ENCODE peak calls at places on chromosomes 12 and 14, in nine cellular contexts. One of them, this sample, is unnamed. For H3K9me3, the result is how much of the 10 kb centered on the place peaks cover.

GRCh38 chr14:68214431-68214830 is 394.9 kb downstream of the RAD51B start:
- DNase-seq in left ventricle myocardium inferior: no peak
- DNase-seq in small intestine: no peak
- DNase-seq in neural progenitor cell: no peak
- DNase-seq in heart right ventricle: no peak
- DNase-seq in A549: no peak
- DNase-seq in astrocyte: no peak
- DNase-seq in heart left ventricle: no peak
- DNase-seq in tibial artery: no peak
- DNase-seq in this sample: no peak

GRCh38 chr12:91890742-91891141 is 254.9 kb downstream of the BTG1 start:
- DNase-seq in left ventricle myocardium inferior: no peak
- DNase-seq in small intestine: no peak
- DNase-seq in neural progenitor cell: no peak
- DNase-seq in heart right ventricle: no peak
- DNase-seq in A549: no peak
- DNase-seq in astrocyte: no peak
- DNase-seq in heart left ventricle: no peak
- DNase-seq in tibial artery: no peak
- DNase-seq in this sample: no peak

GRCh38 chr12:87661770-87662402 is 367.3 kb downstream of the C12orf50 start:
- DNase-seq in left ventricle myocardium inferior: no peak
- DNase-seq in small intestine: peak
- DNase-seq in neural progenitor cell: no peak
- DNase-seq in heart right ventricle: no peak
- DNase-seq in A549: no peak
- DNase-seq in astrocyte: no peak
- DNase-seq in heart left ventricle: no peak
- DNase-seq in tibial artery: no peak
- DNase-seq in this sample: no peak

GRCh38 chr14:51283402-51283825 is 43.4 kb downstream of the TMX1 start:
- DNase-seq in left ventricle myocardium inferior: no peak
- DNase-seq in small intestine: peak
- DNase-seq in neural progenitor cell: peak
- DNase-seq in heart right ventricle: no peak
- DNase-seq in A549: peak
- DNase-seq in astrocyte: peak
- DNase-seq in heart left ventricle: no peak
- DNase-seq in tibial artery: no peak
- DNase-seq in this sample: no peak

GRCh38 chr14:74737753-74738325 is 24.9 kb downstream of the FCF1 start:
- DNase-seq in left ventricle myocardium inferior: no peak
- DNase-seq in small intestine: no peak
- DNase-seq in neural progenitor cell: no peak
- DNase-seq in heart right ventricle: no peak
- DNase-seq in A549: no peak
- DNase-seq in astrocyte: peak
- DNase-seq in heart left ventricle: no peak
- DNase-seq in tibial artery: no peak
- DNase-seq in this sample: no peak

GRCh38 chr14:99721792-99722516 is 37.9 kb downstream of the CYP46A1 start:
- DNase-seq in left ventricle myocardium inferior: no peak
- DNase-seq in small intestine: no peak
- DNase-seq in neural progenitor cell: no peak
- DNase-seq in heart right ventricle: no peak
- DNase-seq in A549: no peak
- DNase-seq in astrocyte: no peak
- DNase-seq in heart left ventricle: peak
- DNase-seq in tibial artery: peak
- DNase-seq in this sample: no peak

GRCh38 chr12:85441740-85442139 is 161.7 kb downstream of the ALX1 start:
- DNase-seq in left ventricle myocardium inferior: no peak
- DNase-seq in small intestine: peak
- DNase-seq in neural progenitor cell: peak
- DNase-seq in heart right ventricle: no peak
- DNase-seq in A549: peak
- DNase-seq in astrocyte: no peak
- DNase-seq in heart left ventricle: no peak
- DNase-seq in tibial artery: no peak
- DNase-seq in this sample: no peak

GRCh38 chr12:82608706-82609105 is 78.0 kb upstream of the TMTC2 start:
- DNase-seq in left ventricle myocardium inferior: no peak
- DNase-seq in small intestine: no peak
- DNase-seq in neural progenitor cell: no peak
- DNase-seq in heart right ventricle: no peak
- DNase-seq in A549: no peak
- DNase-seq in astrocyte: peak
- DNase-seq in heart left ventricle: no peak
- DNase-seq in tibial artery: no peak
- DNase-seq in this sample: no peak

GRCh38 chr12:116143883-116144266 is 133.6 kb downstream of the MED13L start:
- DNase-seq in left ventricle myocardium inferior: no peak
- DNase-seq in small intestine: no peak
- DNase-seq in neural progenitor cell: peak
- DNase-seq in heart right ventricle: no peak
- DNase-seq in A549: no peak
- DNase-seq in astrocyte: peak
- DNase-seq in heart left ventricle: no peak
- DNase-seq in tibial artery: no peak
- DNase-seq in this sample: no peak

GRCh38 chr14:102525213-102526143 is 15.9 kb upstream of the ANKRD9 start:
- DNase-seq in left ventricle myocardium inferior: no peak
- DNase-seq in small intestine: peak
- DNase-seq in neural progenitor cell: no peak
- DNase-seq in heart right ventricle: no peak
- DNase-seq in A549: no peak
- DNase-seq in astrocyte: peak
- DNase-seq in heart left ventricle: no peak
- DNase-seq in tibial artery: no peak
- DNase-seq in this sample: peak

GRCh38 chr12:117151195-117152031 is 38.9 kb downstream of the FBXO21 start:
- DNase-seq in left ventricle myocardium inferior: peak
- DNase-seq in small intestine: peak
- DNase-seq in neural progenitor cell: peak
- DNase-seq in heart right ventricle: peak
- DNase-seq in A549: peak
- DNase-seq in astrocyte: no peak
- DNase-seq in heart left ventricle: peak
- DNase-seq in tibial artery: peak
- DNase-seq in this sample: peak

GRCh38 chr12:52166672-52167071 is 25.1 kb downstream of the KRT80 start:
- DNase-seq in left ventricle myocardium inferior: no peak
- DNase-seq in small intestine: no peak
- DNase-seq in neural progenitor cell: no peak
- DNase-seq in heart right ventricle: no peak
- DNase-seq in A549: no peak
- DNase-seq in astrocyte: no peak
- DNase-seq in heart left ventricle: no peak
- DNase-seq in tibial artery: no peak
- DNase-seq in this sample: no peak

GRCh38 chr14:71931492-71932228 is 569 bp upstream of the RGS6 start:
- DNase-seq in left ventricle myocardium inferior: peak
- DNase-seq in small intestine: no peak
- DNase-seq in neural progenitor cell: peak
- DNase-seq in heart right ventricle: peak
- DNase-seq in A549: no peak
- DNase-seq in astrocyte: no peak
- DNase-seq in heart left ventricle: peak
- DNase-seq in tibial artery: no peak
- DNase-seq in this sample: peak

GRCh38 chr12:3120701-3121100 is 43.5 kb downstream of the TSPAN9 start:
- DNase-seq in left ventricle myocardium inferior: no peak
- DNase-seq in small intestine: no peak
- DNase-seq in neural progenitor cell: no peak
- DNase-seq in heart right ventricle: no peak
- DNase-seq in A549: no peak
- DNase-seq in astrocyte: no peak
- DNase-seq in heart left ventricle: no peak
- DNase-seq in tibial artery: no peak
- DNase-seq in this sample: no peak

GRCh38 chr12:3119745-3120660 is 42.8 kb downstream of the TSPAN9 start:
- DNase-seq in left ventricle myocardium inferior: peak
- DNase-seq in small intestine: no peak
- DNase-seq in neural progenitor cell: no peak
- DNase-seq in heart right ventricle: peak
- DNase-seq in A549: no peak
- DNase-seq in astrocyte: peak
- DNase-seq in heart left ventricle: peak
- DNase-seq in tibial artery: peak
- DNase-seq in this sample: peak

GRCh38 chr12:3117144-3117581 is 40.0 kb downstream of the TSPAN9 start:
- DNase-seq in left ventricle myocardium inferior: no peak
- DNase-seq in small intestine: no peak
- DNase-seq in neural progenitor cell: no peak
- DNase-seq in heart right ventricle: no peak
- DNase-seq in A549: no peak
- DNase-seq in astrocyte: peak
- DNase-seq in heart left ventricle: no peak
- DNase-seq in tibial artery: no peak
- DNase-seq in this sample: no peak

GRCh38 chr12:3117628-3118027 is 40.4 kb downstream of the TSPAN9 start:
- DNase-seq in left ventricle myocardium inferior: no peak
- DNase-seq in small intestine: no peak
- DNase-seq in neural progenitor cell: no peak
- DNase-seq in heart right ventricle: no peak
- DNase-seq in A549: no peak
- DNase-seq in astrocyte: peak
- DNase-seq in heart left ventricle: no peak
- DNase-seq in tibial artery: no peak
- DNase-seq in this sample: no peak

DNA sequence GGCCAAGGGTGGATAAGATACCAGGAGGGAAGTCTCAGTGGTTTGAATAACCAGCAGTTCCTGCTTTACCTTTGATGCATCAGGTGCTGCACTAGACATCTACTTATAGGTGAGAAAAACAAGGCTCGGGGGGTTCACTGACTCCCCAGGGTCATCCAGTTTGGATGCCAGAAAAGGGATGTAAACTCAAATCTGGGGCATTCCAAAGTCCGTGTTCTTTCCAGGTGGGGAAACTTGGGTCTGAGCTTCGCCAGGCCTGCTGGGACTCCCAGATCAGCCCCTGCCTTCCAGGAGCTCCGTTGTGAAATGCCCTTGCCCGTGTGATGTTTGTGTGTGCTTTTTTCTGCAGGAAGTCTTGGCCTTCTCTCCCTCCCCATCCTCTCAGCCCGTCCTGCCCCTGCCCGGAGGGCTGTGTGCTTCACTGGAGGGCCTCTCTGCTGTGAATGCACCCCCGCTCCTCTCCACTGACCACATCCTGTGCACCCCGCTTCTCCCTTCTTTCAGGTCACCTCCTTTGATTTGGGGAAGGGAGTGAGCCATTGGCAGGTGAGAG is 42.1 kb downstream of the TSPAN9 start:
- DNase-seq in left ventricle myocardium inferior: no peak
- DNase-seq in small intestine: no peak
- DNase-seq in neural progenitor cell: no peak
- DNase-seq in heart right ventricle: no peak
- DNase-seq in A549: no peak
- DNase-seq in astrocyte: no peak
- DNase-seq in heart left ventricle: no peak
- DNase-seq in tibial artery: no peak
- DNase-seq in this sample: peak
- H3K27ac ChIP-seq in left ventricle myocardium inferior: peak
- H3K27ac ChIP-seq in small intestine: no peak
- H3K27ac ChIP-seq in neural progenitor cell: no peak
- H3K27ac ChIP-seq in heart right ventricle: peak
- H3K27ac ChIP-seq in A549: no peak
- H3K27ac ChIP-seq in astrocyte: peak
- H3K27ac ChIP-seq in heart left ventricle: peak
- H3K27ac ChIP-seq in tibial artery: peak
- H3K27ac ChIP-seq in this sample: peak

GRCh38 chr14:104222396-104223036 is 84.1 kb downstream of the KIF26A start:
- DNase-seq in left ventricle myocardium inferior: no peak
- DNase-seq in small intestine: no peak
- DNase-seq in neural progenitor cell: no peak
- DNase-seq in heart right ventricle: no peak
- DNase-seq in A549: no peak
- DNase-seq in astrocyte: no peak
- DNase-seq in heart left ventricle: no peak
- DNase-seq in tibial artery: no peak
- DNase-seq in this sample: no peak

GRCh38 chr14:104224516-104225281 is 86.3 kb downstream of the KIF26A start:
- DNase-seq in left ventricle myocardium inferior: no peak
- DNase-seq in small intestine: peak
- DNase-seq in neural progenitor cell: peak
- DNase-seq in heart right ventricle: peak
- DNase-seq in A549: peak
- DNase-seq in astrocyte: no peak
- DNase-seq in heart left ventricle: no peak
- DNase-seq in tibial artery: no peak
- DNase-seq in this sample: no peak

GRCh38 chr14:104221636-104222375 is 83.4 kb downstream of the KIF26A start:
- DNase-seq in left ventricle myocardium inferior: no peak
- DNase-seq in small intestine: no peak
- DNase-seq in neural progenitor cell: no peak
- DNase-seq in heart right ventricle: no peak
- DNase-seq in A549: no peak
- DNase-seq in astrocyte: no peak
- DNase-seq in heart left ventricle: no peak
- DNase-seq in tibial artery: no peak
- DNase-seq in this sample: no peak

GRCh38 chr14:104223101-104223809 is 84.9 kb downstream of the KIF26A start:
- DNase-seq in left ventricle myocardium inferior: no peak
- DNase-seq in small intestine: peak
- DNase-seq in neural progenitor cell: no peak
- DNase-seq in heart right ventricle: no peak
- DNase-seq in A549: no peak
- DNase-seq in astrocyte: no peak
- DNase-seq in heart left ventricle: peak
- DNase-seq in tibial artery: no peak
- DNase-seq in this sample: peak

GRCh38 chr14:104223810-104224515 is 85.6 kb downstream of the KIF26A start:
- DNase-seq in left ventricle myocardium inferior: no peak
- DNase-seq in small intestine: no peak
- DNase-seq in neural progenitor cell: no peak
- DNase-seq in heart right ventricle: no peak
- DNase-seq in A549: no peak
- DNase-seq in astrocyte: no peak
- DNase-seq in heart left ventricle: no peak
- DNase-seq in tibial artery: no peak
- DNase-seq in this sample: no peak
- H3K9me3 ChIP-seq in left ventricle myocardium inferior: under half
- H3K9me3 ChIP-seq in small intestine: under half
- H3K9me3 ChIP-seq in neural progenitor cell: under half
- H3K9me3 ChIP-seq in heart right ventricle: under half
- H3K9me3 ChIP-seq in A549: under half
- H3K9me3 ChIP-seq in astrocyte: under half
- H3K9me3 ChIP-seq in heart left ventricle: under half
- H3K9me3 ChIP-seq in tibial artery: under half
- H3K9me3 ChIP-seq in this sample: under half

GRCh38 chr12:12333980-12334709 is 15.9 kb downstream of the MANSC1 start:
- DNase-seq in left ventricle myocardium inferior: peak
- DNase-seq in small intestine: peak
- DNase-seq in neural progenitor cell: peak
- DNase-seq in heart right ventricle: peak
- DNase-seq in A549: peak
- DNase-seq in astrocyte: peak
- DNase-seq in heart left ventricle: peak
- DNase-seq in tibial artery: no peak
- DNase-seq in this sample: peak
- H3K27ac ChIP-seq in left ventricle myocardium inferior: no peak
- H3K27ac ChIP-seq in small intestine: no peak
- H3K27ac ChIP-seq in neural progenitor cell: no peak
- H3K27ac ChIP-seq in heart right ventricle: no peak
- H3K27ac ChIP-seq in A549: no peak
- H3K27ac ChIP-seq in astrocyte: no peak
- H3K27ac ChIP-seq in heart left ventricle: peak
- H3K27ac ChIP-seq in tibial artery: peak
- H3K27ac ChIP-seq in this sample: peak

GRCh38 chr12:34287986-34288962 is 266.0 kb downstream of the ALG10 start:
- DNase-seq in left ventricle myocardium inferior: peak
- DNase-seq in small intestine: no peak
- DNase-seq in neural progenitor cell: no peak
- DNase-seq in heart right ventricle: no peak
- DNase-seq in A549: no peak
- DNase-seq in astrocyte: no peak
- DNase-seq in heart left ventricle: peak
- DNase-seq in tibial artery: peak
- DNase-seq in this sample: no peak
- H3K9me3 ChIP-seq in left ventricle myocardium inferior: half or more
- H3K9me3 ChIP-seq in small intestine: under half
- H3K9me3 ChIP-seq in neural progenitor cell: under half
- H3K9me3 ChIP-seq in heart right ventricle: under half
- H3K9me3 ChIP-seq in A549: under half
- H3K9me3 ChIP-seq in astrocyte: under half
- H3K9me3 ChIP-seq in heart left ventricle: half or more
- H3K9me3 ChIP-seq in tibial artery: under half
- H3K9me3 ChIP-seq in this sample: under half

This sample was measured in thyroid gland.